ENCODE peak calls at places on chromosomes 4 and X, in ten cellular contexts. One of them, this sample, is unnamed.

GRCh38 chrX:67384403-67384802 is 159.4 kb upstream of the AR start:
- DNase-seq in NB4: no peak
- DNase-seq in suprapubic skin: no peak
- DNase-seq in stomach: no peak
- DNase-seq in body of pancreas: no peak
- DNase-seq in adrenal gland: no peak
- DNase-seq in IMR-90: no peak
- DNase-seq in uterus: no peak
- DNase-seq in tibial nerve: no peak
- DNase-seq in lower leg skin: no peak
- DNase-seq in this sample: no peak

GRCh38 chr4:15428611-15429010 is 778 bp downstream of the C1QTNF7 start:
- DNase-seq in NB4: no peak
- DNase-seq in suprapubic skin: no peak
- DNase-seq in stomach: no peak
- DNase-seq in body of pancreas: no peak
- DNase-seq in adrenal gland: no peak
- DNase-seq in IMR-90: no peak
- DNase-seq in uterus: peak; percentile 71
- DNase-seq in tibial nerve: no peak
- DNase-seq in lower leg skin: peak; percentile 73
- DNase-seq in this sample: no peak

GRCh38 chrX:155179343-155179997 is 36.8 kb upstream of the VBP1 start:
- DNase-seq in NB4: peak; percentile 6
- DNase-seq in suprapubic skin: no peak
- DNase-seq in stomach: no peak
- DNase-seq in body of pancreas: no peak
- DNase-seq in adrenal gland: no peak
- DNase-seq in IMR-90: no peak
- DNase-seq in uterus: no peak
- DNase-seq in tibial nerve: no peak
- DNase-seq in lower leg skin: no peak
- DNase-seq in this sample: no peak

GRCh38 chr4:183505556-183506388 is 914 bp downstream of the ING2 start:
- DNase-seq in NB4: peak; percentile 90
- DNase-seq in suprapubic skin: peak; percentile 93
- DNase-seq in stomach: peak; percentile 83
- DNase-seq in body of pancreas: peak; percentile 83
- DNase-seq in adrenal gland: peak; percentile 93
- DNase-seq in IMR-90: peak; percentile 84
- DNase-seq in uterus: peak; percentile 86
- DNase-seq in tibial nerve: peak; percentile 66
- DNase-seq in lower leg skin: peak; percentile 85
- DNase-seq in this sample: peak; percentile 59

GRCh38 chr4:74473155-74473811 is 28.3 kb downstream of the AREG start:
- DNase-seq in NB4: no peak
- DNase-seq in suprapubic skin: no peak
- DNase-seq in stomach: peak; percentile 27
- DNase-seq in body of pancreas: peak; percentile 46
- DNase-seq in adrenal gland: no peak
- DNase-seq in IMR-90: peak; percentile 91
- DNase-seq in uterus: no peak
- DNase-seq in tibial nerve: no peak
- DNase-seq in lower leg skin: no peak
- DNase-seq in this sample: no peak

GRCh38 chrX:42366181-42366580 is 411.8 kb downstream of the PPP1R2C start:
- DNase-seq in NB4: no peak
- DNase-seq in suprapubic skin: no peak
- DNase-seq in stomach: no peak
- DNase-seq in body of pancreas: no peak
- DNase-seq in adrenal gland: no peak
- DNase-seq in IMR-90: no peak
- DNase-seq in uterus: no peak
- DNase-seq in tibial nerve: no peak
- DNase-seq in lower leg skin: no peak
- DNase-seq in this sample: no peak

GRCh38 chr4:8103991-8104390 is 54.6 kb downstream of the ABLIM2 start:
- DNase-seq in NB4: no peak
- DNase-seq in suprapubic skin: no peak
- DNase-seq in stomach: no peak
- DNase-seq in body of pancreas: no peak
- DNase-seq in adrenal gland: no peak
- DNase-seq in IMR-90: no peak
- DNase-seq in uterus: no peak
- DNase-seq in tibial nerve: no peak
- DNase-seq in lower leg skin: no peak
- DNase-seq in this sample: no peak

GRCh38 chrX:45485682-45486081 is 285.0 kb upstream of the DIPK2B start:
- DNase-seq in NB4: no peak
- DNase-seq in suprapubic skin: no peak
- DNase-seq in stomach: no peak
- DNase-seq in body of pancreas: no peak
- DNase-seq in adrenal gland: no peak
- DNase-seq in IMR-90: no peak
- DNase-seq in uterus: no peak
- DNase-seq in tibial nerve: no peak
- DNase-seq in lower leg skin: no peak
- DNase-seq in this sample: no peak

GRCh38 chr4:67198757-67199156 is 346.5 kb downstream of the CENPC start:
- DNase-seq in NB4: peak; percentile 49
- DNase-seq in suprapubic skin: no peak
- DNase-seq in stomach: no peak
- DNase-seq in body of pancreas: no peak
- DNase-seq in adrenal gland: no peak
- DNase-seq in IMR-90: no peak
- DNase-seq in uterus: no peak
- DNase-seq in tibial nerve: no peak
- DNase-seq in lower leg skin: no peak
- DNase-seq in this sample: no peak

GRCh38 chr4:164081801-164082200 is 587.3 kb downstream of the TMA16 start:
- DNase-seq in NB4: no peak
- DNase-seq in suprapubic skin: no peak
- DNase-seq in stomach: no peak
- DNase-seq in body of pancreas: no peak
- DNase-seq in adrenal gland: no peak
- DNase-seq in IMR-90: no peak
- DNase-seq in uterus: no peak
- DNase-seq in tibial nerve: no peak
- DNase-seq in lower leg skin: no peak
- DNase-seq in this sample: no peak
- TF ChIP-seq POLR2A in NB4: no peak
- TF ChIP-seq POLR2A in suprapubic skin: no peak
- TF ChIP-seq POLR2A in stomach: no peak
- TF ChIP-seq POLR2A in body of pancreas: no peak
- TF ChIP-seq POLR2A in adrenal gland: no peak
- TF ChIP-seq POLR2A in IMR-90: no peak
- TF ChIP-seq POLR2A in uterus: no peak
- TF ChIP-seq POLR2A in tibial nerve: no peak
- TF ChIP-seq POLR2A in lower leg skin: no peak
- TF ChIP-seq POLR2A in this sample: no peak

DNA sequence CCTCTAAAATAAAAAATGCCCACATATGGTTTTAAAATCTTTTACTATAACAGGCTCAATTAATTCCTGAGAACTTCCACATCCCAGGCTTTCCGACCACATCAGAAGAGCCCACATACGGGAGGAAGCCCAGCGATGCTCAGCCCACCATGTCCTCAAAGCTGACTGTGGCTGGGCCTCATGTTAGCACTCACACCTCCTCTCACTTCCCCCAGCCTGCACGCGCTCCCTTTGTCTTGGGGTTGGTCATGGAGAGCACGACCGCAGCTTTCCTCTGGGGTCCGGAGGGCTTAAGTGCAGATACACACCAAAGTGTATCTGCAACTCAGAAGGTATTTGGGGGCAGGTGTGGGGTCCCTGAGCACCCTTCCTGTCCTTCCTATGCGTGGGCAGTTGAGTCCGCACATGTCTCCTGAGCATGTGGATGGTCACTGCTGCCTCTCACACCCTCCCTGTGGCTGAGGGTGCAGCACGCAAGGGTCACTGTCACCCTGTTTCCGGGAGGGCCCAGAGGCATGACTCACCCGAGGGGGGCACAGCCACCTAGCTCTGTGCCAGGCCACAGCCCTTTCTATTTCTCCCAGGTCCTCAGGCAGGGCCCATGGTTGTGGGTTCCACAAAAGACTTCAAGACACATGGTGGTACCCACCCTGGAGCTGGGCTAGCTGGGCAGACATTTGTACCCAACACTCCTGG is 21.2 kb downstream of the WDR1 start:
- DNase-seq in NB4: peak; percentile 29
- DNase-seq in suprapubic skin: no peak
- DNase-seq in stomach: no peak
- DNase-seq in body of pancreas: no peak
- DNase-seq in adrenal gland: no peak
- DNase-seq in IMR-90: no peak
- DNase-seq in uterus: no peak
- DNase-seq in tibial nerve: no peak
- DNase-seq in lower leg skin: no peak
- DNase-seq in this sample: no peak
- TF ChIP-seq POLR2A in NB4: no peak
- TF ChIP-seq POLR2A in suprapubic skin: no peak
- TF ChIP-seq POLR2A in stomach: no peak
- TF ChIP-seq POLR2A in body of pancreas: no peak
- TF ChIP-seq POLR2A in adrenal gland: no peak
- TF ChIP-seq POLR2A in IMR-90: no peak
- TF ChIP-seq POLR2A in uterus: no peak
- TF ChIP-seq POLR2A in tibial nerve: no peak
- TF ChIP-seq POLR2A in lower leg skin: no peak
- TF ChIP-seq POLR2A in this sample: no peak

DNA sequence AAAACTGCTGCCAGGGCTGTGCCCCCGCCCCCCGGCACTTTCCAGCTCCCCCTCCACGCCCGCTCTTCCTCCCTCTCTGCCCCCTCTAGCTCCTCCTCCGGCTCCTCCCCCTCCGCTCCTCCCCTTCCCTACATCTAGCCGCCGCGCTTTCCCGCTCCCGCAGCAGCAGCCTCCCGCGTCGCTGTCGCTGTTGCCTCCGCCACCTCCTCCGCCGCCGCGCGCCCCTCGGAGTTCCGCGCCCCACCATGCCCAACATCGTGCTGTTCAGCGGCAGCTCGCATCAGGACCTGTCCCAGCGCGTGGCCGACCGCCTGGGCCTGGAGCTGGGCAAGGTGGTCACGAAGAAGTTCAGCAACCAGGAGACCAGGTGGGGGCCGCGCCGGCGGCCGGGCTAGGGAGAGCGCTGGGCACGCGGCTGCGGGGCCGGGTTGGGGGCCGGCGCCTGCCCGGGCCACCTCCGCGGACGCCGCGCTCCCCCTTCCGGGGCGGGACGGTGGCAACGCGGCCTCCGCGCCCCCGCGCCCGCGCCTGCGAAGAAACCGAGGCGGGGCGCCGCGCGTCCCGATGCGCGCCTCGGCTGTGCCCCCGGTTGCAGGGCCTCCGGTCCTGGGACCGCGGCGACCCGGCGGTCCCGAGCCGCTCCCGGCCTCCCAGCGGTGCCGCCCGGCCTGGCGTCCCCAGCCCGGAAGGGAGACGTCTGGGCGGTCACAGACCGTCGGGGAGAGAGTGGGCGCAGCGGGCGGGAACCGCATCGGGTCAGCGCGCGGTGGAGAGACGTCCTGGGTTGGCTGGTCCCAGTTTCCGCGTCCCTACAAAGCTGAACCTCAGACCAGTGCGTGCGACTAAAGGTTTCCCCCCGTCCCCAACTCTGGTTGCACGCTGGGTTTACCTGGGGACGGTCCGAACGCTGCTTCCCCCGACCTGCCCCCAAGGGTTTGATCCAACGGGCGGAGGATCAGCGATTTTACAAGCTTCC is at the start of gene PRPS2:
- DNase-seq in NB4: peak; percentile 76
- DNase-seq in suprapubic skin: peak; percentile 81
- DNase-seq in stomach: peak; percentile 69
- DNase-seq in body of pancreas: peak; percentile 67
- DNase-seq in adrenal gland: peak; percentile 67
- DNase-seq in IMR-90: peak; percentile 18
- DNase-seq in uterus: peak; percentile 71
- DNase-seq in tibial nerve: peak; percentile 18
- DNase-seq in lower leg skin: peak; percentile 53
- DNase-seq in this sample: peak; percentile 37
- TF ChIP-seq POLR2A in NB4: peak; percentile 68
- TF ChIP-seq POLR2A in suprapubic skin: no peak
- TF ChIP-seq POLR2A in stomach: no peak
- TF ChIP-seq POLR2A in body of pancreas: peak; percentile 76
- TF ChIP-seq POLR2A in adrenal gland: no peak
- TF ChIP-seq POLR2A in IMR-90: peak; percentile 33
- TF ChIP-seq POLR2A in uterus: no peak
- TF ChIP-seq POLR2A in tibial nerve: peak; percentile 57
- TF ChIP-seq POLR2A in lower leg skin: no peak
- TF ChIP-seq POLR2A in this sample: peak; percentile 86

GRCh38 chrX:7927259-7928167 is at the start of gene PNPLA4:
- DNase-seq in NB4: peak; percentile 91
- DNase-seq in suprapubic skin: peak; percentile 82
- DNase-seq in stomach: peak; percentile 93
- DNase-seq in body of pancreas: peak; percentile 92
- DNase-seq in adrenal gland: peak; percentile 92
- DNase-seq in IMR-90: peak; percentile 64
- DNase-seq in uterus: peak; percentile 66
- DNase-seq in tibial nerve: peak; percentile 26
- DNase-seq in lower leg skin: peak; percentile 55
- DNase-seq in this sample: peak; percentile 23
- TF ChIP-seq POLR2A in NB4: peak; percentile 64
- TF ChIP-seq POLR2A in suprapubic skin: no peak
- TF ChIP-seq POLR2A in stomach: no peak
- TF ChIP-seq POLR2A in body of pancreas: peak; percentile 79
- TF ChIP-seq POLR2A in adrenal gland: peak; percentile 62
- TF ChIP-seq POLR2A in IMR-90: peak; percentile 48
- TF ChIP-seq POLR2A in uterus: no peak
- TF ChIP-seq POLR2A in tibial nerve: peak; percentile 23
- TF ChIP-seq POLR2A in lower leg skin: no peak
- TF ChIP-seq POLR2A in this sample: peak; percentile 57

DNA sequence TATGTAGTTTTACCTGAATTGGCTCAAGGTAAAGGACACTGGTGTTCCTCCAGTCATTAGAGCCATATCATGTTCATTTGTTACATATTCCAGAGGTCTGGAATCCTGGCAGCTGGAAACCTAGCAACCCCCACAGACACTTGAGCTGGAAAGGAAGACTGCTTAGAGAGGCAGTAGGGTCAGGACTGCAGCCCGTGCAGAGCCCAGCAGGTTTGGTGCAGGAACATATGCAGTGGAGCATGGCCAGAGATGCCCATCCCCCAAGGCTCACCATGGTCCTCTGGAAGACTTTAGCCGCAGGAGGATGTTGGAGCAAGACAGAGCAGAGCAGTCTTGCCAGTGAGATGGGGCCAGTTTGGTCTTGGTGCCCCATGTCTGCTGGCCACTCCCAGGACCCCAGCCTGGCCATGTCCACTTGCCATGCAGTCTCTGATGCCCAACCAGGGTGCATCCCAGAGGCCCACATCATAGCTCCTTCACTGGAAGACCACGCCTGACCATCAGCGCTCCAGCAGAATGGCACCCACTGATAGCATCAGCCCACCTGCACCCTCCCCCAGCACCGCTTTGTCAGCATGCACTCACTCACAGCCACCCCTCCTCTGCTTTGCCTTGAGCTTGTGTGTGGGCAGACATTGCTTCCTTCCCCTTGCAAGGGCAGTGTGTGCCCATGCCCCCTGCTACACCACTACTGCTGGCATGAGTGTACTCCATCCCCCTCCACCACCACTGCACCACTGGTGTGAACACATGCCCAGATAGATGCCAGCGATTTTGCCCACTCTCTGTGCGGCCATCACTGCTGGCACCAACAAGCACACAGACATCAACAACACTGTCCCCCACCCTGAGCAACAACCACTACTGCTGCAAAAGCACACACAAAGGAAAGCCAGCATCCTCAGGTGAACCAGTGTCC is 190.3 kb upstream of the SPOCK3 start:
- DNase-seq in NB4: no peak
- DNase-seq in suprapubic skin: no peak
- DNase-seq in stomach: no peak
- DNase-seq in body of pancreas: no peak
- DNase-seq in adrenal gland: no peak
- DNase-seq in IMR-90: no peak
- DNase-seq in uterus: no peak
- DNase-seq in tibial nerve: no peak
- DNase-seq in lower leg skin: no peak
- DNase-seq in this sample: no peak
- TF ChIP-seq POLR2A in NB4: no peak
- TF ChIP-seq POLR2A in suprapubic skin: no peak
- TF ChIP-seq POLR2A in stomach: no peak
- TF ChIP-seq POLR2A in body of pancreas: no peak
- TF ChIP-seq POLR2A in adrenal gland: no peak
- TF ChIP-seq POLR2A in IMR-90: no peak
- TF ChIP-seq POLR2A in uterus: no peak
- TF ChIP-seq POLR2A in tibial nerve: no peak
- TF ChIP-seq POLR2A in lower leg skin: no peak
- TF ChIP-seq POLR2A in this sample: no peak

This sample was measured in H54.